ENCODE peak calls at places on chromosomes 1 and 21, in six cellular contexts. C is IMR-90; V is CD8-positive, alpha-beta T cell; R is GM23338; F is iPS DF 6.9; E is psoas muscle. M is an unnamed sample.

GRCh38 chr21:25396135-25396711 is 211.1 kb downstream of the MRPL39 start:
- DNase-seq in C (no peak), V (no peak), R (no peak), F (no peak), E (no peak), M (no peak)

GRCh38 chr1:15063346-15063745 is 90.2 kb upstream of the TMEM51 start:
- DNase-seq in C (no peak), V (no peak), R (no peak), F (no peak), E (no peak), M (no peak)

GRCh38 chr1:154154534-154155181 is at the start of gene NUP210L:
- DNase-seq in C (peak), V (no peak), R (peak), F (peak), E (peak), M (no peak)

GRCh38 chr1:51642739-51643142 is 25.8 kb downstream of the OSBPL9 start:
- DNase-seq in C (peak), V (no peak), R (no peak), F (no peak), E (no peak), M (no peak)

GRCh38 chr21:32482565-32483292 is 70.2 kb downstream of the EVA1C start:
- DNase-seq in C (no peak), V (no peak), R (no peak), F (no peak), E (no peak), M (no peak)

GRCh38 chr1:169326644-169327316 is 40.8 kb downstream of the NME7 start:
- DNase-seq in C (peak), V (no peak), R (no peak), F (no peak), E (no peak), M (no peak)

GRCh38 chr1:153612111-153612754 is 704 bp downstream of the S100A16 start:
- DNase-seq in C (no peak), V (no peak), R (no peak), F (no peak), E (no peak), M (no peak)

GRCh38 chr1:109650609-109651008 is 5.3 kb upstream of the GSTM4 start:
- DNase-seq in C (peak), V (no peak), R (no peak), F (no peak), E (no peak), M (no peak)

GRCh38 chr1:234973426-234974250 is 155.0 kb downstream of the TOMM20 start:
- DNase-seq in C (no peak), V (no peak), R (no peak), F (no peak), E (no peak), M (no peak)

GRCh38 chr1:162612606-162613400 is 19.5 kb upstream of the DDR2 start:
- DNase-seq in C (peak), V (no peak), R (no peak), F (no peak), E (peak), M (no peak)

GRCh38 chr1:116310172-116310571 is 62.9 kb upstream of the ATP1A1 start:
- DNase-seq in C (no peak), V (no peak), R (no peak), F (no peak), E (no peak), M (no peak)

GRCh38 chr21:43816611-43817071 is 27.3 kb downstream of the RRP1 start:
- DNase-seq in C (no peak), V (no peak), R (peak), F (no peak), E (peak), M (no peak)

GRCh38 chr1:206694551-206695124 is 9.9 kb downstream of the MAPKAPK2 start:
- DNase-seq in C (no peak), V (no peak), R (peak), F (no peak), E (no peak), M (no peak)

GRCh38 chr1:11648732-11649158 is 5.5 kb downstream of the FBXO2 start:
- DNase-seq in C (no peak), V (peak), R (peak), F (no peak), E (no peak), M (no peak)

GRCh38 chr21:17644186-17644585 is 31.5 kb upstream of the BTG3 start:
- DNase-seq in C (no peak), V (no peak), R (no peak), F (no peak), E (no peak), M (no peak)

GRCh38 chr1:204637985-204638356 is 47.6 kb downstream of the LRRN2 start:
- DNase-seq in C (no peak), V (no peak), R (no peak), F (no peak), E (no peak), M (peak)

GRCh38 chr1:232335751-232336274 is 294.1 kb downstream of the SIPA1L2 start:
- DNase-seq in C (no peak), V (no peak), R (no peak), F (no peak), E (no peak), M (no peak)

GRCh38 chr1:222618880-222619321 is 1.0 kb downstream of the MIA3 start:
- DNase-seq in C (peak), V (no peak), R (peak), F (no peak), E (no peak), M (peak)

GRCh38 chr1:19734472-19734999 is 65.2 kb downstream of the TMCO4 start:
- DNase-seq in C (peak), V (no peak), R (no peak), F (no peak), E (no peak), M (no peak)

GRCh38 chr1:166839600-166840308 is 479 bp downstream of the POGK start:
- DNase-seq in C (peak), V (peak), R (peak), F (no peak), E (peak), M (no peak)

GRCh38 chr1:4601986-4602385 is 52.4 kb upstream of the AJAP1 start:
- DNase-seq in C (no peak), V (no peak), R (no peak), F (no peak), E (no peak), M (no peak)

GRCh38 chr1:24111264-24111997 is 504 bp downstream of the MYOM3 start:
- DNase-seq in C (no peak), V (no peak), R (no peak), F (no peak), E (no peak), M (no peak)

GRCh38 chr1:26284597-26285351 is 4.9 kb downstream of the SH3BGRL3 start:
- DNase-seq in C (peak), V (peak), R (peak), F (no peak), E (peak), M (peak)

GRCh38 chr1:43058545-43059360 is 100.1 kb upstream of the SLC2A1 start:
- DNase-seq in C (peak), V (no peak), R (peak), F (no peak), E (no peak), M (no peak)

DNA sequence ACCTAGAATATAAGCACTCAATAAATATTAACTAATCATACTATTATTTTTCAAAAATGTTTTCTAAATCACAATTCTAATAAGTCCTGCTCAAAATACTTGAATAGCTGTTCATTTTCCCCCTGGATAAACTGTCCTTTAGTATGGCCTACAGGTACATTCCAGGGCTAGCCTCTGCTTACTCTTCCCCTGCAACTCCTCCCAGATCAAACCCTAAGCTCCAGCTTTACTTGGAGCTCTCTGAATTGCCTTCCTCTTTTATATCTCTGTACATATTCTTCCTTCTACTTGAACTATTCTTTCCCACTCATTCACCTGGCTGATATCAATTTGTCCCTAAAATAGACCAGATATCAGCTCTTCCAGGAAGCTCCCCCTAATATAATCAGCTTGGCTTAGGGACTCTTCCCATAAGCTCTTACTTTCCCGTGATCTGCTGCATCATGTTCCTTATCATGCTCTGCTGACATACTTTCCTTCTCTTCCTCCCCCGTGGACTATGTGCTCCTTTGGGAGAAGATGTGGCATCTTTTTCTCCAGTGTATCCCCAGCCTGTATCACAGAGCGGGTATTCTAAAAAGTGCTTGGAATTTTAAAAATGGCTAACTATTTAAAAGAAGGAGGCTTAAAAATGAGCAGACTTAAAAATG is 43.1 kb upstream of the PIGC start:
- DNase-seq in C (no peak), V (no peak), R (no peak), F (no peak), E (no peak), M (no peak)
- H3K27ac ChIP-seq in C (no peak), V (no peak), R (no peak), F (no peak), E (no peak), M (no peak)

DNA sequence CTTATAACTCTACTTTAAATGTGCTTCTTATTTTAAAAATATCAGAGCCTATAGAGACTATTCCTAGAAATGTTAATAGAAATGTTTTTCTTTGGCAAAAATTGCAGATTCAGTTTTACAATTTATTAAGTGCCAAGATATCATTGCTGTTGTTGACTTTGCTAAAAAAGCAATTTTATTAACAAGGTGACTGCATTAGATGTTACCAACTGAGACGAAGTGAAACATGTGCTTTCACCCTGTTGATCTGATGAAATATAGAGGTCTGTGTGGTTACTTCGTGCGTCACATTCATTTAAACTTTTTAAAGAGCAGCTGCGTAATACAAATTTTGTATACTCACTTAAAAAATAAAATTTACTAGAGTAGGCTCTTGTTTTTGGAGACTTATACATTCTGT is 465.7 kb downstream of the USP25 start:
- DNase-seq in C (peak), V (no peak), R (no peak), F (no peak), E (no peak), M (no peak)
- H3K27ac ChIP-seq in C (no peak), V (no peak), R (no peak), F (no peak), E (peak), M (peak)

GRCh38 chr1:39272791-39273071 is 68.2 kb downstream of the MACF1 start:
- DNase-seq in C (no peak), V (no peak), R (no peak), F (no peak), E (no peak), M (no peak)
- H3K27ac ChIP-seq in C (no peak), V (no peak), R (no peak), F (no peak), E (peak), M (peak)

GRCh38 chr1:80054129-80054528 is 1047.6 kb upstream of the ADGRL4 start:
- DNase-seq in C (peak), V (no peak), R (no peak), F (no peak), E (no peak), M (no peak)
- H3K27ac ChIP-seq in C (no peak), V (no peak), R (no peak), F (no peak), E (no peak), M (no peak)